ENCODE peak calls at places on chromosomes 13 and 19, in nine cellular contexts. One of them, this sample, is unnamed.

GRCh38 chr19:16180611-16181010 is 4.6 kb upstream of the FAM32A start:
- DNase-seq in CD4-positive, alpha-beta T cell: no peak
- DNase-seq in epithelial cell of esophagus: peak
- DNase-seq in AG08396: peak
- DNase-seq in heart right ventricle: no peak
- DNase-seq in effector memory CD8-positive, alpha-beta T cell: no peak
- DNase-seq in iris pigment epithelial cell: peak
- DNase-seq in EL: peak
- DNase-seq in activated T-cell treated with anti-CD3 and anti-CD28 coated beads, Interleukin-2, amount 50 U/mL, for 72 hours: no peak
- DNase-seq in this sample: no peak

GRCh38 chr19:47035127-47035494 is 13.3 kb downstream of the TMEM160 start:
- DNase-seq in epithelial cell of esophagus: peak
- DNase-seq in iris pigment epithelial cell: no peak
- DNase-seq in effector memory CD8-positive, alpha-beta T cell: no peak
- DNase-seq in EL: peak
- DNase-seq in heart right ventricle: no peak
- DNase-seq in AG08396: no peak
- DNase-seq in CD4-positive, alpha-beta T cell: no peak
- DNase-seq in activated T-cell treated with anti-CD3 and anti-CD28 coated beads, Interleukin-2, amount 50 U/mL, for 72 hours: no peak
- DNase-seq in this sample: no peak

GRCh38 chr19:1445185-1445931 is 4.6 kb upstream of the APC2 start:
- DNase-seq in iris pigment epithelial cell: peak
- DNase-seq in effector memory CD8-positive, alpha-beta T cell: peak
- DNase-seq in CD4-positive, alpha-beta T cell: peak
- DNase-seq in EL: peak
- DNase-seq in epithelial cell of esophagus: peak
- DNase-seq in heart right ventricle: peak
- DNase-seq in AG08396: peak
- DNase-seq in activated T-cell treated with anti-CD3 and anti-CD28 coated beads, Interleukin-2, amount 50 U/mL, for 72 hours: peak
- DNase-seq in this sample: peak

GRCh38 chr19:39212377-39212742 is 8.3 kb upstream of the SYCN start:
- DNase-seq in heart right ventricle: no peak
- DNase-seq in AG08396: no peak
- DNase-seq in epithelial cell of esophagus: no peak
- DNase-seq in CD4-positive, alpha-beta T cell: peak
- DNase-seq in activated T-cell treated with anti-CD3 and anti-CD28 coated beads, Interleukin-2, amount 50 U/mL, for 72 hours: peak
- DNase-seq in effector memory CD8-positive, alpha-beta T cell: peak
- DNase-seq in EL: peak
- DNase-seq in iris pigment epithelial cell: peak
- DNase-seq in this sample: no peak

GRCh38 chr19:49718511-49718910 is 27.6 kb downstream of the CPT1C start:
- DNase-seq in iris pigment epithelial cell: peak
- DNase-seq in CD4-positive, alpha-beta T cell: no peak
- DNase-seq in AG08396: no peak
- DNase-seq in EL: no peak
- DNase-seq in epithelial cell of esophagus: no peak
- DNase-seq in effector memory CD8-positive, alpha-beta T cell: no peak
- DNase-seq in activated T-cell treated with anti-CD3 and anti-CD28 coated beads, Interleukin-2, amount 50 U/mL, for 72 hours: no peak
- DNase-seq in heart right ventricle: no peak
- DNase-seq in this sample: no peak

GRCh38 chr19:12035220-12036172 is at the start of gene ZNF433:
- DNase-seq in activated T-cell treated with anti-CD3 and anti-CD28 coated beads, Interleukin-2, amount 50 U/mL, for 72 hours: peak
- DNase-seq in EL: peak
- DNase-seq in heart right ventricle: peak
- DNase-seq in effector memory CD8-positive, alpha-beta T cell: no peak
- DNase-seq in AG08396: peak
- DNase-seq in CD4-positive, alpha-beta T cell: peak
- DNase-seq in iris pigment epithelial cell: peak
- DNase-seq in epithelial cell of esophagus: peak
- DNase-seq in this sample: peak

GRCh38 chr13:41848435-41849255 is 112.3 kb downstream of the VWA8 start:
- DNase-seq in activated T-cell treated with anti-CD3 and anti-CD28 coated beads, Interleukin-2, amount 50 U/mL, for 72 hours: no peak
- DNase-seq in EL: no peak
- DNase-seq in iris pigment epithelial cell: peak
- DNase-seq in CD4-positive, alpha-beta T cell: no peak
- DNase-seq in epithelial cell of esophagus: peak
- DNase-seq in AG08396: no peak
- DNase-seq in heart right ventricle: no peak
- DNase-seq in effector memory CD8-positive, alpha-beta T cell: no peak
- DNase-seq in this sample: no peak

GRCh38 chr19:13850910-13851753 is 25.8 kb upstream of the NANOS3 start:
- DNase-seq in activated T-cell treated with anti-CD3 and anti-CD28 coated beads, Interleukin-2, amount 50 U/mL, for 72 hours: no peak
- DNase-seq in AG08396: peak
- DNase-seq in EL: peak
- DNase-seq in heart right ventricle: peak
- DNase-seq in CD4-positive, alpha-beta T cell: peak
- DNase-seq in iris pigment epithelial cell: peak
- DNase-seq in effector memory CD8-positive, alpha-beta T cell: peak
- DNase-seq in epithelial cell of esophagus: peak
- DNase-seq in this sample: peak

GRCh38 chr13:109389892-109390345 is 396.5 kb downstream of the IRS2 start:
- DNase-seq in iris pigment epithelial cell: peak
- DNase-seq in CD4-positive, alpha-beta T cell: no peak
- DNase-seq in epithelial cell of esophagus: peak
- DNase-seq in effector memory CD8-positive, alpha-beta T cell: no peak
- DNase-seq in heart right ventricle: no peak
- DNase-seq in EL: no peak
- DNase-seq in AG08396: no peak
- DNase-seq in activated T-cell treated with anti-CD3 and anti-CD28 coated beads, Interleukin-2, amount 50 U/mL, for 72 hours: no peak
- DNase-seq in this sample: no peak

GRCh38 chr13:97364031-97364430 is 69.9 kb upstream of the RAP2A start:
- DNase-seq in epithelial cell of esophagus: no peak
- DNase-seq in heart right ventricle: no peak
- DNase-seq in AG08396: no peak
- DNase-seq in iris pigment epithelial cell: no peak
- DNase-seq in effector memory CD8-positive, alpha-beta T cell: no peak
- DNase-seq in activated T-cell treated with anti-CD3 and anti-CD28 coated beads, Interleukin-2, amount 50 U/mL, for 72 hours: no peak
- DNase-seq in EL: peak
- DNase-seq in CD4-positive, alpha-beta T cell: no peak
- DNase-seq in this sample: no peak

GRCh38 chr13:88189724-88190123 is 518.6 kb downstream of the SLITRK5 start:
- DNase-seq in EL: no peak
- DNase-seq in iris pigment epithelial cell: no peak
- DNase-seq in activated T-cell treated with anti-CD3 and anti-CD28 coated beads, Interleukin-2, amount 50 U/mL, for 72 hours: no peak
- DNase-seq in heart right ventricle: no peak
- DNase-seq in AG08396: no peak
- DNase-seq in epithelial cell of esophagus: no peak
- DNase-seq in effector memory CD8-positive, alpha-beta T cell: no peak
- DNase-seq in CD4-positive, alpha-beta T cell: no peak
- DNase-seq in this sample: no peak

GRCh38 chr13:44312898-44313551 is 60.6 kb upstream of the SERP2 start:
- DNase-seq in heart right ventricle: no peak
- DNase-seq in AG08396: no peak
- DNase-seq in CD4-positive, alpha-beta T cell: no peak
- DNase-seq in iris pigment epithelial cell: peak
- DNase-seq in EL: peak
- DNase-seq in activated T-cell treated with anti-CD3 and anti-CD28 coated beads, Interleukin-2, amount 50 U/mL, for 72 hours: peak
- DNase-seq in epithelial cell of esophagus: peak
- DNase-seq in effector memory CD8-positive, alpha-beta T cell: no peak
- DNase-seq in this sample: no peak

GRCh38 chr13:78978381-78978998 is 319.5 kb upstream of the OBI1 start:
- DNase-seq in activated T-cell treated with anti-CD3 and anti-CD28 coated beads, Interleukin-2, amount 50 U/mL, for 72 hours: peak
- DNase-seq in epithelial cell of esophagus: peak
- DNase-seq in AG08396: peak
- DNase-seq in iris pigment epithelial cell: peak
- DNase-seq in EL: peak
- DNase-seq in effector memory CD8-positive, alpha-beta T cell: peak
- DNase-seq in CD4-positive, alpha-beta T cell: no peak
- DNase-seq in heart right ventricle: peak
- DNase-seq in this sample: no peak

GRCh38 chr19:19486343-19487076 is 28.8 kb downstream of the TSSK6 start:
- DNase-seq in activated T-cell treated with anti-CD3 and anti-CD28 coated beads, Interleukin-2, amount 50 U/mL, for 72 hours: no peak
- DNase-seq in AG08396: no peak
- DNase-seq in iris pigment epithelial cell: no peak
- DNase-seq in effector memory CD8-positive, alpha-beta T cell: no peak
- DNase-seq in epithelial cell of esophagus: no peak
- DNase-seq in CD4-positive, alpha-beta T cell: no peak
- DNase-seq in heart right ventricle: no peak
- DNase-seq in EL: no peak
- DNase-seq in this sample: no peak

GRCh38 chr19:13099073-13099999 is 3.3 kb downstream of the LYL1 start:
- DNase-seq in iris pigment epithelial cell: peak
- DNase-seq in activated T-cell treated with anti-CD3 and anti-CD28 coated beads, Interleukin-2, amount 50 U/mL, for 72 hours: peak
- DNase-seq in heart right ventricle: peak
- DNase-seq in EL: peak
- DNase-seq in effector memory CD8-positive, alpha-beta T cell: peak
- DNase-seq in epithelial cell of esophagus: peak
- DNase-seq in CD4-positive, alpha-beta T cell: peak
- DNase-seq in AG08396: no peak
- DNase-seq in this sample: peak

GRCh38 chr19:609001-609340 is 19.3 kb downstream of the HCN2 start:
- DNase-seq in CD4-positive, alpha-beta T cell: no peak
- DNase-seq in effector memory CD8-positive, alpha-beta T cell: no peak
- DNase-seq in AG08396: no peak
- DNase-seq in iris pigment epithelial cell: no peak
- DNase-seq in activated T-cell treated with anti-CD3 and anti-CD28 coated beads, Interleukin-2, amount 50 U/mL, for 72 hours: no peak
- DNase-seq in epithelial cell of esophagus: no peak
- DNase-seq in EL: no peak
- DNase-seq in heart right ventricle: no peak
- DNase-seq in this sample: no peak

GRCh38 chr19:12767150-12767549 is 8.2 kb downstream of the HOOK2 start:
- DNase-seq in AG08396: no peak
- DNase-seq in effector memory CD8-positive, alpha-beta T cell: no peak
- DNase-seq in iris pigment epithelial cell: no peak
- DNase-seq in activated T-cell treated with anti-CD3 and anti-CD28 coated beads, Interleukin-2, amount 50 U/mL, for 72 hours: no peak
- DNase-seq in epithelial cell of esophagus: no peak
- DNase-seq in heart right ventricle: no peak
- DNase-seq in EL: no peak
- DNase-seq in CD4-positive, alpha-beta T cell: no peak
- DNase-seq in this sample: no peak

GRCh38 chr19:12665281-12665573 is 1.3 kb downstream of the MAN2B1 start:
- DNase-seq in EL: no peak
- DNase-seq in effector memory CD8-positive, alpha-beta T cell: peak
- DNase-seq in iris pigment epithelial cell: no peak
- DNase-seq in CD4-positive, alpha-beta T cell: peak
- DNase-seq in AG08396: no peak
- DNase-seq in heart right ventricle: peak
- DNase-seq in activated T-cell treated with anti-CD3 and anti-CD28 coated beads, Interleukin-2, amount 50 U/mL, for 72 hours: peak
- DNase-seq in epithelial cell of esophagus: no peak
- DNase-seq in this sample: peak

GRCh38 chr19:2460245-2460644 is 3.5 kb upstream of the LMNB2 start:
- DNase-seq in AG08396: no peak
- DNase-seq in heart right ventricle: no peak
- DNase-seq in iris pigment epithelial cell: no peak
- DNase-seq in CD4-positive, alpha-beta T cell: no peak
- DNase-seq in activated T-cell treated with anti-CD3 and anti-CD28 coated beads, Interleukin-2, amount 50 U/mL, for 72 hours: no peak
- DNase-seq in EL: no peak
- DNase-seq in epithelial cell of esophagus: no peak
- DNase-seq in effector memory CD8-positive, alpha-beta T cell: no peak
- DNase-seq in this sample: no peak

GRCh38 chr13:99356216-99357089 is 49.3 kb upstream of the GPR183 start:
- DNase-seq in EL: peak
- DNase-seq in AG08396: peak
- DNase-seq in CD4-positive, alpha-beta T cell: no peak
- DNase-seq in epithelial cell of esophagus: no peak
- DNase-seq in effector memory CD8-positive, alpha-beta T cell: peak
- DNase-seq in activated T-cell treated with anti-CD3 and anti-CD28 coated beads, Interleukin-2, amount 50 U/mL, for 72 hours: peak
- DNase-seq in iris pigment epithelial cell: peak
- DNase-seq in heart right ventricle: peak
- DNase-seq in this sample: no peak